ENCODE peak calls at places on chromosomes 11 and 22, in nine cellular contexts. Y is NCI-H2171 treated with DMSO at 0.1 percent for 48 hours, B is C1 segment of cervical spinal cord, C is epithelial cell of esophagus, V is astrocyte of the cerebellum, W is GM04504, T is fibroblast of the aortic adventitia, N is AML-193, Z is HT1080. G is an unnamed sample.

GRCh38 chr22:47354668-47355387 is 592.4 kb downstream of the TBC1D22A start:
- DNase-seq in Y (peak), B (no peak), C (no peak), V (no peak), W (no peak), T (no peak), N (no peak), Z (no peak), G (no peak)

GRCh38 chr11:20626279-20626678 is 26.9 kb downstream of the SLC6A5 start:
- DNase-seq in Y (no peak), B (no peak), C (no peak), V (no peak), W (no peak), T (no peak), N (no peak), Z (no peak), G (no peak)

GRCh38 chr22:26527574-26528465 is 15.5 kb upstream of the TFIP11 start:
- DNase-seq in Y (no peak), B (no peak), C (no peak), V (no peak), W (no peak), T (no peak), N (no peak), Z (no peak), G (no peak)

GRCh38 chr22:28442951-28443876 is 236.4 kb downstream of the TTC28 start:
- DNase-seq in Y (no peak), B (peak), C (peak), V (peak), W (peak), T (peak), N (peak), Z (peak), G (peak)

GRCh38 chr11:132101861-132102260 is 731.4 kb downstream of the NTM start:
- DNase-seq in Y (no peak), B (no peak), C (no peak), V (peak), W (no peak), T (peak), N (no peak), Z (no peak), G (no peak)

GRCh38 chr11:95788921-95789505 is 569 bp downstream of the FAM76B start:
- DNase-seq in Y (peak), B (no peak), C (peak), V (peak), W (peak), T (peak), N (no peak), Z (peak), G (peak)

GRCh38 chr11:56932572-56933235 is 56.0 kb upstream of the OR5AK2 start:
- DNase-seq in Y (peak), B (no peak), C (peak), V (peak), W (peak), T (peak), N (no peak), Z (peak), G (no peak)

GRCh38 chr11:102378818-102379217 is 31.8 kb downstream of the BIRC2 start:
- DNase-seq in Y (no peak), B (no peak), C (no peak), V (no peak), W (no peak), T (no peak), N (no peak), Z (no peak), G (no peak)

GRCh38 chr11:45818961-45819605 is 14.1 kb downstream of the SLC35C1 start:
- DNase-seq in Y (no peak), B (no peak), C (no peak), V (no peak), W (no peak), T (no peak), N (no peak), Z (no peak), G (no peak)